ENCODE peak calls at places on chromosomes 11 and 22, in six cellular contexts. A, G, Z, N, S and Q are unnamed samples. For H3K27me3, the result is how much of the 10 kb centered on the place peaks cover.

GRCh38 chr22:23437779-23438178 is 142.3 kb downstream of the IGLL1 start:
- DNase-seq in G (no peak), N (no peak), S (no peak), Z (no peak), A (no peak), Q (peak)

GRCh38 chr11:125223901-125224331 is 59.4 kb downstream of the PKNOX2 start:
- DNase-seq in G (no peak), S (no peak), N (no peak), A (peak), Z (no peak), Q (no peak)

GRCh38 chr22:40703731-40704130 is 24.4 kb downstream of the MCHR1 start:
- DNase-seq in G (no peak), Z (no peak), S (no peak), N (no peak), A (no peak), Q (no peak)

GRCh38 chr11:2290351-2290841 is 11.3 kb downstream of the C11orf21 start:
- DNase-seq in S (no peak), Z (no peak), A (peak), N (no peak), G (no peak), Q (no peak)

GRCh38 chr11:18408558-18409242 is 3.4 kb upstream of the LDHC start:
- DNase-seq in A (no peak), Z (no peak), S (no peak), G (no peak), N (no peak), Q (no peak)

GRCh38 chr11:125918140-125918840 is 14.0 kb downstream of the DDX25 start:
- DNase-seq in N (no peak), A (no peak), Z (no peak), S (no peak), G (no peak), Q (no peak)

GRCh38 chr11:91946397-91947090 is 278.1 kb upstream of the FAT3 start:
- DNase-seq in G (no peak), S (no peak), A (no peak), Z (peak), N (peak), Q (no peak)

GRCh38 chr11:128302425-128303186 is 284.8 kb downstream of the ETS1 start:
- DNase-seq in Z (no peak), N (no peak), A (no peak), S (peak), G (peak), Q (no peak)

GRCh38 chr11:44036811-44037657 is 10.7 kb upstream of the ACCSL start:
- DNase-seq in G (peak), S (peak), N (peak), Z (peak), A (peak), Q (peak)

DNA sequence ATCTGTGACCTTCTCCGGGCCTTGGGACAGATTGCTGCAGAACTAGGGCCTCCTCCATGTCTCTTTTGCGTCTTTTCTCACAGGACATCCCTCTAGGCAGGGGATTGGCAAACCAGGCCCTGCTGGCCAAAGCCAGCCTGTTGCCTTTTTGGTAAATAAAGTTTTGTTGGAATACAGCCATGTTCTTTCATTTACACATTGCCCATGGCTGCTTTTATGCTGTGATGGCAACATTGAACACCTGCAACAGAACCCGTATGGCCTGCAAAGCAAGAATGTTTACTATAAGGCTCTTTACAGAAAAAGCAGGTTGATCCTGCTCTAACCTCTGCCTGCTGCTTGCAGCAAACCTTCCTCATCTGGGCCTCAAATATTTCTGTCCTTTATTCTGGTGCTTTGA is 56.8 kb upstream of the B3GAT1 start:
- DNase-seq in A (no peak), S (no peak), Z (no peak), N (no peak), G (no peak), Q (no peak)
- H3K27me3 ChIP-seq in A (under half), S (under half), Z (under half), N (under half), G (under half), Q (under half)

GRCh38 chr11:70365536-70365912 is 32.8 kb upstream of the CTTN start:
- DNase-seq in G (no peak), A (no peak), N (no peak), Z (no peak), S (no peak), Q (no peak)
- H3K27me3 ChIP-seq in G (under half), A (under half), N (under half), Z (under half), S (under half), Q (under half)

GRCh38 chr11:16612234-16612571 is 126.2 kb upstream of the C11orf58 start:
- DNase-seq in A (no peak), N (no peak), Z (no peak), S (no peak), G (no peak), Q (no peak)
- H3K27me3 ChIP-seq in A (under half), N (under half), Z (under half), S (half or more), G (under half), Q (half or more)

GRCh38 chr11:83389975-83390374 is 103.8 kb upstream of the CCDC90B start:
- DNase-seq in A (no peak), Z (no peak), G (no peak), S (no peak), N (no peak), Q (no peak)
- H3K27me3 ChIP-seq in A (under half), Z (under half), G (under half), S (under half), N (under half), Q (under half)

DNA sequence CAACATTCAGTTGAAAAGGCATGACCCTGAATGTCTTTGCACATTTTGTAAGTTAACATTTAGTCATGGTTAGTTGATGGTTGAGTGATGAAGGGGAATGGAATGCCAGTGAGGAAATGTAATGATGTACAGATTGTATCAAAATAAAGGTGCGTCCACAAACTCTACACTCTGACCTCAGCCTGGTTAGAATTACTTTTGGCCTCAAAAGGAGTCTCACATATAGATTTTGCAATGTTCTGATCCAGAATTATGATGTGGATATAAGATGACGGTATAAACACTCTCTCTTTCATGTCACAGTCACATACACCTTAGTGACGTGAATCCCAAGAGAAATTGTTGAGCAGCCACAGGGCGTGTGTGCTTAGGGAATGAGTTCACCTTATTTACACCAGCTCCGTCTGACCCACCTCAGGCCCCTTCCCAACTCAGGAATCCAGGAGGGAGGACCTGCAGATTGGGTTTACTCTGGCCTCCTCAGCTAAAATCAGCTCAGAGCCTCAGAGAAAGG is 100.1 kb downstream of the RDX start:
- DNase-seq in Z (peak), N (peak), S (no peak), A (no peak), G (no peak), Q (no peak)
- H3K27me3 ChIP-seq in Z (under half), N (under half), S (under half), A (under half), G (under half), Q (under half)

GRCh38 chr11:57650739-57651090 is 1.0 kb upstream of the YPEL4 start:
- DNase-seq in Z (no peak), G (no peak), S (no peak), N (no peak), A (no peak), Q (no peak)

GRCh38 chr11:57651408-57651807 is 1.7 kb upstream of the YPEL4 start:
- DNase-seq in S (no peak), A (no peak), G (no peak), N (no peak), Z (no peak), Q (no peak)

GRCh38 chr11:57656936-57657289 is 649 bp upstream of the CLP1 start:
- DNase-seq in S (no peak), N (no peak), G (no peak), Z (no peak), A (no peak), Q (no peak)

GRCh38 chr11:57649826-57650738 is at the start of gene YPEL4:
- DNase-seq in G (peak), A (no peak), Z (peak), N (peak), S (peak), Q (no peak)

GRCh38 chr11:57653162-57653561 is 3.5 kb upstream of the YPEL4 start:
- DNase-seq in G (no peak), Z (no peak), A (no peak), S (no peak), N (no peak), Q (no peak)
- H3K27me3 ChIP-seq in G (under half), Z (under half), A (under half), S (under half), N (under half), Q (under half)

GRCh38 chr22:24446291-24446611 is 18.9 kb downstream of the ADORA2A start:
- DNase-seq in A (no peak), Z (no peak), S (no peak), G (no peak), N (no peak), Q (no peak)
- H3K27me3 ChIP-seq in A (under half), Z (under half), S (under half), G (under half), N (under half), Q (under half)

DNA sequence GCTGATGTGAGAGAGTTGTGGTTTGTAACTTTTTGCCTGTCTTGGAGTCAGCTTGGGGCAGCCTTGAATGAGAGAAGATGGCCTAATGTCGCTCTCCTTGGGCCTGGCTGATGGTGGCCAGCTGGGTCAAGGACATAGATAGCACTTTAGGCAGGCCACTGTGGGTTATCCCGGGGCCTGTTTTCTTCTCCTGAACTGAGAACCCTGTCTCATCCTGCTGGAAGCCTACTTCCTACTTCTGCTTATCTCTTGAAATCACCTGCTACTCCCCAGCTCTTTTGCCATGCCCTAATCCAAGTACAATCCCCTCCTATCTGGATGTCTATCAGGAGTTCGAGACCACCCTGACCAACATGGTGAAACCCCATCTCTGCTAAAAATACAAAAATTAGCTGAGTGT is 49.5 kb downstream of the OSBP2 start:
- DNase-seq in N (no peak), S (no peak), G (no peak), A (no peak), Z (no peak), Q (no peak)
- H3K27me3 ChIP-seq in N (under half), S (under half), G (under half), A (under half), Z (under half), Q (under half)

GRCh38 chr11:57648791-57649735 is 649 bp downstream of the YPEL4 start:
- DNase-seq in G (no peak), S (no peak), N (no peak), Z (no peak), A (no peak), Q (no peak)
- H3K27me3 ChIP-seq in G (under half), S (under half), N (under half), Z (under half), A (under half), Q (under half)